ENCODE peak calls at places on chromosomes 12 and 14, in six cellular contexts. K is RPMI8226; Y is immature natural killer cell; A is NCI-H1092; C is neural progenitor cell; T is activated naive CD8-positive, alpha-beta T cell treated with anti-CD3 and anti-CD28 coated beads, Interleukin-2, amount 10 ng/mL, durations not matched to agents 7 days and 5 days. V is an unnamed sample.

GRCh38 chr12:55697686-55698085 is 10.0 kb downstream of the ITGA7 start:
- DNase-seq in Y (no peak), C (no peak), A (no peak), T (peak), K (no peak), V (no peak)

GRCh38 chr12:81758421-81759214 is 532 bp downstream of the PPFIA2 start:
- DNase-seq in Y (no peak), K (no peak), C (peak), T (peak), A (peak), V (peak)

GRCh38 chr14:34324363-34324795 is 137.7 kb downstream of the SPTSSA start:
- DNase-seq in K (peak), T (no peak), C (peak), Y (peak), A (peak), V (peak)

GRCh38 chr12:10171954-10172353 is at the start of gene OLR1:
- DNase-seq in C (no peak), T (no peak), K (no peak), A (no peak), Y (no peak), V (no peak)

GRCh38 chr12:53171725-53172329 is 8.7 kb upstream of the ZNF740 start:
- DNase-seq in A (no peak), T (no peak), C (no peak), Y (no peak), K (no peak), V (no peak)

GRCh38 chr14:51070732-51071131 is 24.2 kb downstream of the TRIM9 start:
- DNase-seq in A (no peak), C (no peak), T (no peak), Y (no peak), K (no peak), V (no peak)

GRCh38 chr12:56931474-56931978 is 2.7 kb downstream of the SDR9C7 start:
- DNase-seq in A (no peak), K (peak), T (no peak), Y (no peak), C (peak), V (no peak)

GRCh38 chr12:30774599-30774998 is 19.8 kb upstream of the CAPRIN2 start:
- DNase-seq in K (no peak), C (peak), Y (no peak), A (no peak), T (no peak), V (no peak)

GRCh38 chr12:57429473-57430116 is 1.2 kb downstream of the R3HDM2 start:
- DNase-seq in T (no peak), C (no peak), A (no peak), Y (peak), K (no peak), V (no peak)

GRCh38 chr12:30997685-30998440 is 71.3 kb downstream of the TSPAN11 start:
- DNase-seq in Y (no peak), A (no peak), C (no peak), T (no peak), K (no peak), V (no peak)

GRCh38 chr12:122790393-122791075 is 16.2 kb downstream of the CCDC62 start:
- DNase-seq in T (no peak), A (no peak), C (no peak), K (no peak), Y (no peak), V (no peak)

GRCh38 chr12:57756406-57757341 is 1.8 kb downstream of the MARCHF9 start:
- DNase-seq in A (no peak), K (peak), C (peak), Y (peak), T (peak), V (no peak)

GRCh38 chr14:77014734-77015133 is 13.8 kb downstream of the IRF2BPL start:
- DNase-seq in T (no peak), Y (no peak), K (no peak), A (no peak), C (no peak), V (no peak)

GRCh38 chr12:106058256-106059182 is 80.2 kb downstream of the NUAK1 start:
- DNase-seq in C (no peak), K (no peak), Y (no peak), A (no peak), T (no peak), V (no peak)

GRCh38 chr12:131938082-131938481 is 9.0 kb downstream of the PUS1 start:
- DNase-seq in C (no peak), T (no peak), K (no peak), A (no peak), Y (no peak), V (no peak)

GRCh38 chr14:100096656-100097055 is 31.4 kb downstream of the EVL start:
- DNase-seq in K (no peak), C (no peak), Y (no peak), T (no peak), A (no peak), V (no peak)

GRCh38 chr12:95608252-95609033 is 57.2 kb upstream of the USP44 start:
- DNase-seq in C (no peak), K (no peak), T (no peak), Y (no peak), A (peak), V (no peak)

GRCh38 chr12:80201908-80202307 is 102.6 kb downstream of the OTOGL start:
- DNase-seq in K (no peak), A (no peak), C (no peak), Y (no peak), T (no peak), V (no peak)

V was measured in NCI-H2107.